ENCODE peak calls at places on chromosomes 4 and X, in five cellular contexts. G is breast epithelium, J is endothelial cell of umbilical vein, F is H54, L is A549. M is an unnamed sample.

GRCh38 chrX:100085851-100086250 is 324.2 kb downstream of the PCDH19 start:
- DNase-seq in G (no peak), J (no peak), F (no peak), L (no peak), M (no peak)

GRCh38 chr4:75844151-75844662 is 58.0 kb downstream of the PPEF2 start:
- DNase-seq in G (no peak), J (peak; percentile 14), F (peak; percentile 12), L (peak; percentile 29), M (no peak)

GRCh38 chrX:52839137-52839536 is 28.1 kb downstream of the XAGE5 start:
- DNase-seq in G (no peak), J (no peak), F (no peak), L (no peak), M (no peak)

GRCh38 chrX:150544222-150544787 is 24.1 kb upstream of the MTM1 start:
- DNase-seq in G (no peak), J (no peak), F (no peak), L (peak; percentile 10), M (no peak)

GRCh38 chrX:70262952-70263567 is 3.1 kb upstream of the P2RY4 start:
- DNase-seq in G (peak; percentile 53), J (peak; percentile 9), F (peak; percentile 8), L (peak; percentile 42), M (peak; percentile 10)

GRCh38 chr4:152101546-152102183 is 340.9 kb upstream of the GATB start:
- DNase-seq in G (no peak), J (no peak), F (no peak), L (no peak), M (no peak)

GRCh38 chr4:175542787-175543186 is 269.3 kb downstream of the GPM6A start:
- DNase-seq in G (no peak), J (no peak), F (no peak), L (no peak), M (no peak)

GRCh38 chr4:101345271-101345595 is 2.1 kb downstream of the PPP3CA start:
- DNase-seq in G (no peak), J (peak; percentile 47), F (no peak), L (no peak), M (peak; percentile 74)

DNA sequence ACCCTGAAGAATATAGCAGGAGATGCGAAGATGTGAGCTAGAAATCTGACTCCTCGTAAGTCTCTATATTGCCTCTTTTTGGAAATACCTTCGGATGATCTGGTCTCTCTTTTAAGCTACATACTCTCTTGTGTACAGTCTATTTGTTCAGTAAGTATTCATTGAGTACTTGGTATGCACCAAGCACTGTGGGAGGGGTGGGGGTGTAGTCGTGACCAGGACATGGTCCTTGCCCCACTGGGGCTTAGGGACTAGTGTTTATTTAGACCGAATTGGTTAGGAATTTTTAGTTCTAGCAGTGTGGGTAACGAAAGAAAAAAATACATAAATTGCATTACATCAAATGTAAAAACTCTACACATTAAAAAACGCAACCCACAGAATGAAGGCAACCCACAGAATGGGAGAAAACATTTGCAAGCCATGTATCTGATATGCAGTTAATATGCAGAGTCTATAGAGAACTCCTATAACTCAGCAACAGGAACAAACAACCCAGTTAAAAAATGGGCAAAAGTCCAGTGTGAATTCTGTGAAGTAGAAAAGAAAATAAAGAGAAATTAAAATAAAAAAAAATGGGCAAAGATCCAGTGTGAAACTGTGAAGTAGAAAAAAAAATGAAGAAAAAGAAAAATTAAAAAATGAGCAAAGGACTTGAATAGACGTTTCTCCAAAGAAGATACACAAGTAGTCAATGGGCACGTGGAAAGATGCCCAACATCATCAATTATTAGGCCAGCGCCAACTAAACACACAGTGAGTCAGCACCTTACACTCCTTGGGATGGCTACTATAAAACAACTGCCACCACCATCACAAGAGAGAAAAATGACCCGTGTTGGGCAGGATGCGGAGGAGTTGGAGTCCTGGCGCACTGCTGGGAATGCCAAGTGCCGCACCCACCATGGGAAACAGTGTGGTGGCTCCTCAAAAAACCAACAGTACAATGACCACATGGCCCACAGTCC is 43.9 kb downstream of the RGS12 start:
- DNase-seq in G (no peak), J (peak; percentile 51), F (no peak), L (no peak), M (no peak)
- TF ChIP-seq POLR2A in G (no peak), J (no peak), F (no peak), L (no peak), M (no peak)

GRCh38 chr4:99091174-99091573 is 2.6 kb upstream of the ADH5 start:
- DNase-seq in G (no peak), J (no peak), F (no peak), L (no peak), M (no peak)

GRCh38 chr4:99090511-99090910 is 1.9 kb upstream of the ADH5 start:
- DNase-seq in G (no peak), J (no peak), F (no peak), L (no peak), M (no peak)

GRCh38 chr4:99084595-99084994 is 4.0 kb downstream of the ADH5 start:
- DNase-seq in G (no peak), J (no peak), F (no peak), L (no peak), M (no peak)

GRCh38 chr4:99087887-99088484 is 602 bp downstream of the ADH5 start:
- DNase-seq in G (peak; percentile 58), J (peak; percentile 72), F (peak; percentile 15), L (peak; percentile 32), M (peak; percentile 84)

DNA sequence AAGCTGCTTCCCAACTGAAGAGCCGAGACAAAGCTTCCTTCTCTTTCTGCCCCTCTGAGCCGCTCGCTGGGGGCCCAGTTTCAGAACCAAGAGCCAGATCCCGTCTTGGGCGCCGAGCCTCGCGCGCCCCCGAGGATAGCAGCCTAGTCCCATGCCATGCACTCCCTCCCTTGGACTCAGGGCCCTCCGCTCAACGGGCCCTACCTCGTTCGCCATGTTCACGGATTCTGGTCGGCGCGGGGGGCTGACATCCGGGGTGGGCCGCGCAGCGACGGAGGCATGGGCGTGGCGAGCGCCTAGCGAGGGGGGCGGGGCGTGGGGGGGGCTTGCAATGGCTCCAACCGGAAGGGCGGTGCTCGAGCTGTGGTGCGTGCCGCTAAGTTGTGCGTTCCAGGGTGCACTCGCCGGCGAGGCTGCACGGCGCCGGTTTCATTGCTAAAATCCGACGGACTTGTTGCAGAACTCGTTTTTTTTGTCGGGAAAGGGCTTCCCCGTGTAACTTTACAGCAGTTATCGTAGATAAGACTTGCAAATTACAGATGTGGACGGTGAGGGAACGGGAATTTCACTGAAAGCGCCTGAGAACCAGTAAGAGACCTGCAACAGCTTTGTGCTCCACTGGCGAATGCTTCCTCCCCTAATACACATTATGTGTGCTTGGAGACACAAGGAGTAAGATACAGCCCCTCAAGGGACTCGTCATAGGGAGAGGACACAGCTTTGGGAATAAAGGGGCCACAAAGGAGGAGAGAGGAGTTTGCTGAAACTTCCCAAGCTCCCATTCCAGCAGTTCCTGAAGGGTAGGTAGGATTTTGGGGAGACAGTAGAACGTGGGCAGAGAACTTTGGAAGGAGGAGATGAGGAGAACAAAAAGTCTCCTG is at the start of gene ADH5:
- DNase-seq in G (peak; percentile 87), J (peak; percentile 72), F (peak; percentile 49), L (peak; percentile 74), M (peak; percentile 95)
- TF ChIP-seq POLR2A in G (no peak), J (peak; percentile 91), F (peak; percentile 92), L (peak; percentile 91), M (peak; percentile 91)

GRCh38 chr4:169270810-169271691 is at the start of gene SH3RF1:
- DNase-seq in G (peak; percentile 86), J (peak; percentile 88), F (peak; percentile 46), L (peak; percentile 52), M (peak; percentile 85)
- TF ChIP-seq POLR2A in G (peak; percentile 66), J (peak; percentile 65), F (peak; percentile 92), L (peak; percentile 63), M (no peak)

DNA sequence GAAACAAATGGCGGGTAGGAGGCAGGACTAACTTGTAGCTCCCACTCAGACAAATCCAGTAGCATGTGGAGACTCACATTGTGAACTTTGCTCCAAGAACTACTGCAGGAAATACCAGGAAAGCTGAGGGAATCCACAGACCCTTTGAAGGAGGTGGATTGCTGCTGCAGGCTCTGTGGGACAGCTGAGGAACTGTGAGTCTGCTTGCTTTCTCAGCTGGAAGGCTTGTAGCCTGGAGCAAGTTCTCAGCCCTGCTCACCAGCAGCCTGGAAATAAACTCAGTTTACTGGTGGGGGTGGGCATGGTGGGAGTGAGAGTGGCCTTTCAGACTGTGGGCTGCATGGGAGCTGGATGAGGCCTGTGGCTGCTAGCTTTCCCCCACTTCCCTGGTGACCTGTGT is 16.0 kb downstream of the RTL3 start:
- DNase-seq in G (no peak), J (no peak), F (no peak), L (no peak), M (no peak)
- TF ChIP-seq POLR2A in G (no peak), J (no peak), F (no peak), L (no peak), M (no peak)

GRCh38 chr4:42627887-42628646 is 28.8 kb downstream of the ATP8A1 start:
- DNase-seq in G (peak; percentile 51), J (no peak), F (no peak), L (no peak), M (peak; percentile 4)
- TF ChIP-seq POLR2A in G (no peak), J (no peak), F (no peak), L (no peak), M (no peak)

DNA sequence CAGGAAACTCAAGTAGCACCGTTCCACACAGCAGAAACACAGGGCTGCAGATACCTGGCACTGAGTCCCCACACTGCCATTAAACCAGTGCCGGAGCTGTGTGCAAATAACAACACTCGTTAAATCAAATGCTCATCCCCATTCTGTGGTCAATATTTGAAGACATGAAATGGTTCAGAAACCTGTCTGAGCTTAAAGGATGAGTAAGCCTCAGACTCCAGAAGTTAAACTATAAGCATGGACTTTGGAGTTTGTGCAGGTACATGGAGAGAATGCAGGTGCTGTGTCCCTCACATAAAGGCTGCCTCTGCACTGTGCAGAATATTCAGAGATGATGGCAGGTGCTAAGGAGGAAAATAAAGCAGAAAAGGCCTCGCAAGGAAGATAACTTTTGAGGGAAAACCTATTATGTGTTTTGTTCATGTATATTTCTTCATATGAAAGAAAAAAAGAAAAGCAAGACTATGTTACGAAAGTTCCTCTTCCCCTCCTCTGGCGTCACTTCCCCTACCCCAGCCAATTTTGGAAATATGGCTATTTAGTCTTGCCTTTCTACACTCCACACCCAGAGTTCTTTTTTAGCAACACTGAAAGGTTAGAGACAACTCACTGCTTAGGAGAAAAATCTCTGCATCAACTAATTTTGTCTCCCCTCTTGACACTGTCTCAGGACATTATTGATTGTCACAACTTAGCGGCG is 4.6 kb downstream of the MPP1 start:
- DNase-seq in G (no peak), J (peak; percentile 21), F (no peak), L (no peak), M (peak; percentile 52)
- TF ChIP-seq POLR2A in G (no peak), J (no peak), F (no peak), L (no peak), M (no peak)

DNA sequence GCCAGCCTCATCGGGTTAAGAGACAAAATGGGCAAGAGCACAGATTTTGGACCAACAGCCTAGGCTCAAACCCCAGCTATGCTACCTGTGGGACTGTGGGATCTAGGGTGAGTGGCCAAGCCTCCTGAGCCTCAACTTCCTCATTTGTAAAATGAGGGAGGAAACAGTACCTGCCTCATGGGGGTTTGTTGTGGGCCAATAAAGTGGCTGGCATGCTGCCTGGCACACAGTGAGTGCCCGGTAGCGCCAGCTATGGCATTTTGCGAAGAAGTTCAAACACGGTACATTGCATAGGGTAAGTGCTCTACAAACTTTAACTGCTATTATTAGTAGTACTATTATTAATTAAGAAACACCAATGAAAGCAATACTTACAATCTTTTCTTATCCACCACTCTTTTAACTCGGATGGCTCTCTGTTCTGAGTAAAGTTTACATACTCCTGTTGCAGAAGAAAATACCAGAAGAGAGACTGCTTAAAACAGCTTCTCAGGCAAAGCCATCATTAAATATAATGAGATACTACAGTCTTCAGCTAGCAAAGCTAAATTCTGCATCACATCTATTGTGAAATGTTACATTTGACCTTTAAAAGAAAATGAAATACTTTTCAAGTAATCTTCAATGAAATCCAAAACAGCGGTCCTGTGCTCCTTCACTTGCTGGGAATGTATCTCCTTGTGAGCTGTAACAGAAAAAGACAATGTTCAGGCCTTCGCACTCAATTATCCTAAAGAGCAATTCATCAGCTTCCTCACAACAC is 70.1 kb downstream of the NSG1 start:
- DNase-seq in G (no peak), J (no peak), F (no peak), L (no peak), M (no peak)
- TF ChIP-seq POLR2A in G (no peak), J (no peak), F (no peak), L (no peak), M (no peak)